ENCODE peak calls at places on chromosome 7, in ten cellular contexts. K is AG08395; S is ureter; U is progenitor cell of endocrine pancreas; W is activated T-helper 1 cell treated with anti-CD3 and anti-CD28 coated beads, Interleukin-2, amount 50 U/mL, for 16 hours; Z is A549; M is AG04450; Y is left lung; I is NCI-H2081; R is keratinocyte. H is an unnamed sample.

GRCh38 chr7:70392282-70392681 is 739.7 kb upstream of the GALNT17 start:
- DNase-seq in I (no peak), K (peak), S (no peak), Y (no peak), W (no peak), R (no peak), Z (no peak), M (no peak), U (no peak), H (no peak)

GRCh38 chr7:112453505-112454171 is 3.4 kb downstream of the IFRD1 start:
- DNase-seq in R (no peak), M (no peak), S (no peak), Z (peak), K (peak), U (no peak), Y (no peak), I (no peak), W (no peak), H (no peak)

GRCh38 chr7:134368851-134369533 is 52.3 kb upstream of the SLC35B4 start:
- DNase-seq in M (peak), W (no peak), K (peak), U (no peak), S (peak), Y (no peak), I (no peak), Z (peak), R (no peak), H (no peak)

GRCh38 chr7:37411444-37412034 is 37.1 kb downstream of the ELMO1 start:
- DNase-seq in I (no peak), S (no peak), W (no peak), Y (no peak), R (no peak), U (no peak), M (no peak), Z (no peak), K (no peak), H (no peak)

GRCh38 chr7:28629216-28629848 is 217.0 kb downstream of the CREB5 start:
- DNase-seq in R (no peak), U (no peak), I (no peak), K (peak), M (no peak), Z (no peak), W (no peak), S (no peak), Y (no peak), H (no peak)

GRCh38 chr7:107220356-107220755 is 51.6 kb downstream of the HBP1 start:
- DNase-seq in K (no peak), Z (no peak), R (no peak), U (no peak), I (no peak), S (no peak), M (no peak), W (no peak), Y (no peak), H (no peak)

GRCh38 chr7:140008755-140009610 is 53.8 kb downstream of the PARP12 start:
- DNase-seq in S (no peak), Y (no peak), K (no peak), Z (no peak), I (no peak), R (no peak), M (no peak), W (no peak), U (no peak), H (no peak)

GRCh38 chr7:138303230-138304070 is 156.6 kb upstream of the TRIM24 start:
- DNase-seq in Z (no peak), Y (no peak), M (no peak), R (no peak), W (no peak), S (no peak), U (no peak), I (no peak), K (no peak), H (no peak)

GRCh38 chr7:103644319-103644718 is 198.3 kb upstream of the SLC26A5 start:
- DNase-seq in S (no peak), W (no peak), R (no peak), K (no peak), U (no peak), Z (no peak), Y (no peak), M (no peak), I (no peak), H (no peak)

GRCh38 chr7:28179081-28180030 is 1.2 kb downstream of the JAZF1 start:
- DNase-seq in I (peak), U (peak), R (no peak), M (no peak), Y (peak), Z (peak), S (peak), K (peak), W (peak), H (peak)

GRCh38 chr7:149509774-149510173 is 12.2 kb upstream of the ZNF746 start:
- DNase-seq in Z (no peak), U (no peak), I (no peak), R (no peak), Y (no peak), W (no peak), K (no peak), M (no peak), S (no peak), H (no peak)

GRCh38 chr7:50656141-50656895 is 91.1 kb upstream of the DDC start:
- DNase-seq in R (no peak), Y (no peak), K (no peak), Z (no peak), I (no peak), W (no peak), S (no peak), U (no peak), M (no peak), H (no peak)

GRCh38 chr7:93307131-93307660 is 75.0 kb downstream of the VPS50 start:
- DNase-seq in W (no peak), S (no peak), U (no peak), I (no peak), K (peak), M (peak), R (no peak), Z (peak), Y (no peak), H (no peak)

GRCh38 chr7:157545681-157546060 is 208.9 kb downstream of the DNAJB6 start:
- DNase-seq in Y (no peak), Z (no peak), M (no peak), I (no peak), W (no peak), U (no peak), R (no peak), K (no peak), S (no peak), H (no peak)

GRCh38 chr7:5595545-5596045 is 172.0 kb upstream of the TNRC18 start:
- DNase-seq in Y (no peak), W (no peak), S (no peak), U (no peak), I (no peak), M (no peak), R (no peak), Z (peak), K (peak), H (peak)

GRCh38 chr7:142391191-142391992 is 133.5 kb upstream of the PRSS58 start:
- DNase-seq in S (no peak), M (no peak), U (no peak), Z (no peak), Y (no peak), W (no peak), K (no peak), I (no peak), R (no peak), H (peak)

GRCh38 chr7:158791133-158791532 is 38.2 kb downstream of the ESYT2 start:
- DNase-seq in K (no peak), M (no peak), S (no peak), Y (no peak), U (no peak), I (no peak), Z (no peak), W (no peak), R (no peak), H (no peak)

GRCh38 chr7:42219447-42219846 is 17.6 kb downstream of the GLI3 start:
- DNase-seq in U (no peak), I (no peak), R (no peak), S (no peak), M (no peak), Y (no peak), W (no peak), K (peak), Z (no peak), H (no peak)

GRCh38 chr7:135801045-135801693 is 52.6 kb upstream of the FAM180A start:
- DNase-seq in M (peak), W (no peak), K (peak), U (peak), R (no peak), S (peak), I (peak), Y (no peak), Z (peak), H (peak)

GRCh38 chr7:114860196-114860595 is 61.7 kb upstream of the MDFIC start:
- DNase-seq in K (no peak), M (no peak), R (peak), Z (no peak), I (no peak), W (no peak), Y (no peak), S (no peak), U (no peak), H (no peak)

GRCh38 chr7:35334511-35334910 is 80.6 kb upstream of the TBX20 start:
- DNase-seq in R (no peak), I (no peak), W (no peak), U (no peak), S (no peak), Y (no peak), M (no peak), K (no peak), Z (no peak), H (no peak)

GRCh38 chr7:100435401-100436304 is 644 bp downstream of the PPP1R35 start:
- DNase-seq in I (peak), Z (peak), M (no peak), K (no peak), S (peak), R (no peak), W (no peak), Y (no peak), U (peak), H (peak)

GRCh38 chr7:143222782-143223181 is 945 bp downstream of the TAS2R40 start:
- DNase-seq in Z (no peak), M (no peak), W (no peak), K (no peak), S (no peak), I (no peak), Y (peak), R (no peak), U (no peak), H (no peak)

GRCh38 chr7:96203781-96204180 is 118.1 kb downstream of the SLC25A13 start:
- DNase-seq in S (no peak), R (no peak), I (no peak), Z (no peak), M (no peak), Y (no peak), U (no peak), K (no peak), W (no peak), H (no peak)

GRCh38 chr7:80284848-80285247 is 150.2 kb downstream of the GNAI1 start:
- DNase-seq in Y (no peak), W (no peak), R (no peak), I (no peak), K (peak), S (no peak), M (peak), Z (no peak), U (no peak), H (no peak)

GRCh38 chr7:123608991-123609882 is 7.6 kb downstream of the ASB15 start:
- DNase-seq in K (no peak), Z (no peak), I (no peak), S (no peak), W (no peak), Y (no peak), U (no peak), M (no peak), R (no peak), H (no peak)

GRCh38 chr7:43170571-43170970 is 58.1 kb downstream of the HECW1 start:
- DNase-seq in S (no peak), Y (no peak), Z (no peak), I (no peak), W (no peak), K (no peak), U (no peak), R (no peak), M (no peak), H (no peak)

GRCh38 chr7:25559581-25560367 is 331.5 kb upstream of the NPVF start:
- DNase-seq in K (no peak), I (no peak), Z (no peak), S (no peak), U (no peak), Y (no peak), W (no peak), M (no peak), R (no peak), H (no peak)

H was measured in iPS-NIHi11.